ENCODE peak calls at places on chromosomes 13 and 19, in ten cellular contexts. One of them, this sample, is unnamed.

GRCh38 chr13:68759617-68760016 is 1348.0 kb upstream of the ATXN8OS start:
- DNase-seq in ELF-1: no peak
- DNase-seq in activated naive CD4-positive, alpha-beta T cell treated with Interleukin-2 at 50 U/mL for 16 hours: no peak
- DNase-seq in neuronal stem cell: no peak
- DNase-seq in heart right ventricle: no peak
- DNase-seq in GOT3: no peak
- DNase-seq in NCI-H1048: no peak
- DNase-seq in HTR-8/SVneo: no peak
- DNase-seq in left ventricle myocardium inferior: no peak
- DNase-seq in stimulated activated CD4-positive, alpha-beta T cell treated with anti-CD3 and anti-CD28 coated beads, Interleukin-15, amount 100 ng/mL, for 1 hour: no peak
- DNase-seq in this sample: no peak

GRCh38 chr13:21137696-21138095 is 38.7 kb downstream of the SKA3 start:
- DNase-seq in heart right ventricle: no peak
- DNase-seq in activated naive CD4-positive, alpha-beta T cell treated with Interleukin-2 at 50 U/mL for 16 hours: no peak
- DNase-seq in HTR-8/SVneo: no peak
- DNase-seq in stimulated activated CD4-positive, alpha-beta T cell treated with anti-CD3 and anti-CD28 coated beads, Interleukin-15, amount 100 ng/mL, for 1 hour: no peak
- DNase-seq in GOT3: no peak
- DNase-seq in NCI-H1048: no peak
- DNase-seq in left ventricle myocardium inferior: no peak
- DNase-seq in ELF-1: no peak
- DNase-seq in neuronal stem cell: no peak
- DNase-seq in this sample: no peak

GRCh38 chr13:50133277-50133953 is 118.2 kb downstream of the KCNRG start:
- DNase-seq in heart right ventricle: no peak
- DNase-seq in HTR-8/SVneo: no peak
- DNase-seq in ELF-1: peak
- DNase-seq in GOT3: no peak
- DNase-seq in activated naive CD4-positive, alpha-beta T cell treated with Interleukin-2 at 50 U/mL for 16 hours: no peak
- DNase-seq in neuronal stem cell: peak
- DNase-seq in left ventricle myocardium inferior: no peak
- DNase-seq in NCI-H1048: no peak
- DNase-seq in stimulated activated CD4-positive, alpha-beta T cell treated with anti-CD3 and anti-CD28 coated beads, Interleukin-15, amount 100 ng/mL, for 1 hour: no peak
- DNase-seq in this sample: no peak

GRCh38 chr19:4732680-4733114 is 9.1 kb upstream of the DPP9 start:
- DNase-seq in stimulated activated CD4-positive, alpha-beta T cell treated with anti-CD3 and anti-CD28 coated beads, Interleukin-15, amount 100 ng/mL, for 1 hour: no peak
- DNase-seq in heart right ventricle: no peak
- DNase-seq in neuronal stem cell: peak
- DNase-seq in GOT3: no peak
- DNase-seq in ELF-1: peak
- DNase-seq in NCI-H1048: peak
- DNase-seq in HTR-8/SVneo: peak
- DNase-seq in left ventricle myocardium inferior: peak
- DNase-seq in activated naive CD4-positive, alpha-beta T cell treated with Interleukin-2 at 50 U/mL for 16 hours: peak
- DNase-seq in this sample: peak

GRCh38 chr19:18794029-18794313 is 2.9 kb upstream of the COMP start:
- DNase-seq in heart right ventricle: no peak
- DNase-seq in NCI-H1048: no peak
- DNase-seq in left ventricle myocardium inferior: no peak
- DNase-seq in ELF-1: no peak
- DNase-seq in GOT3: no peak
- DNase-seq in neuronal stem cell: no peak
- DNase-seq in HTR-8/SVneo: no peak
- DNase-seq in stimulated activated CD4-positive, alpha-beta T cell treated with anti-CD3 and anti-CD28 coated beads, Interleukin-15, amount 100 ng/mL, for 1 hour: no peak
- DNase-seq in activated naive CD4-positive, alpha-beta T cell treated with Interleukin-2 at 50 U/mL for 16 hours: no peak
- DNase-seq in this sample: no peak

GRCh38 chr19:7267792-7268736 is 26.1 kb downstream of the INSR start:
- DNase-seq in ELF-1: no peak
- DNase-seq in stimulated activated CD4-positive, alpha-beta T cell treated with anti-CD3 and anti-CD28 coated beads, Interleukin-15, amount 100 ng/mL, for 1 hour: no peak
- DNase-seq in heart right ventricle: no peak
- DNase-seq in activated naive CD4-positive, alpha-beta T cell treated with Interleukin-2 at 50 U/mL for 16 hours: no peak
- DNase-seq in left ventricle myocardium inferior: no peak
- DNase-seq in NCI-H1048: no peak
- DNase-seq in HTR-8/SVneo: no peak
- DNase-seq in GOT3: no peak
- DNase-seq in neuronal stem cell: no peak
- DNase-seq in this sample: no peak

GRCh38 chr13:67763316-67763715 is 533.2 kb upstream of the PCDH9 start:
- DNase-seq in stimulated activated CD4-positive, alpha-beta T cell treated with anti-CD3 and anti-CD28 coated beads, Interleukin-15, amount 100 ng/mL, for 1 hour: no peak
- DNase-seq in HTR-8/SVneo: no peak
- DNase-seq in heart right ventricle: no peak
- DNase-seq in ELF-1: no peak
- DNase-seq in left ventricle myocardium inferior: no peak
- DNase-seq in GOT3: no peak
- DNase-seq in NCI-H1048: no peak
- DNase-seq in neuronal stem cell: no peak
- DNase-seq in activated naive CD4-positive, alpha-beta T cell treated with Interleukin-2 at 50 U/mL for 16 hours: no peak
- DNase-seq in this sample: no peak

GRCh38 chr13:39765801-39766463 is 110.5 kb downstream of the COG6 start:
- DNase-seq in heart right ventricle: peak
- DNase-seq in stimulated activated CD4-positive, alpha-beta T cell treated with anti-CD3 and anti-CD28 coated beads, Interleukin-15, amount 100 ng/mL, for 1 hour: no peak
- DNase-seq in NCI-H1048: no peak
- DNase-seq in ELF-1: peak
- DNase-seq in HTR-8/SVneo: no peak
- DNase-seq in neuronal stem cell: no peak
- DNase-seq in left ventricle myocardium inferior: peak
- DNase-seq in activated naive CD4-positive, alpha-beta T cell treated with Interleukin-2 at 50 U/mL for 16 hours: peak
- DNase-seq in GOT3: no peak
- DNase-seq in this sample: no peak

GRCh38 chr13:51632643-51633357 is 48.5 kb downstream of the WDFY2 start:
- DNase-seq in NCI-H1048: no peak
- DNase-seq in stimulated activated CD4-positive, alpha-beta T cell treated with anti-CD3 and anti-CD28 coated beads, Interleukin-15, amount 100 ng/mL, for 1 hour: no peak
- DNase-seq in HTR-8/SVneo: no peak
- DNase-seq in left ventricle myocardium inferior: no peak
- DNase-seq in heart right ventricle: no peak
- DNase-seq in ELF-1: peak
- DNase-seq in GOT3: no peak
- DNase-seq in activated naive CD4-positive, alpha-beta T cell treated with Interleukin-2 at 50 U/mL for 16 hours: no peak
- DNase-seq in neuronal stem cell: peak
- DNase-seq in this sample: no peak

GRCh38 chr13:24043590-24044350 is 116.8 kb upstream of the SPATA13 start:
- DNase-seq in activated naive CD4-positive, alpha-beta T cell treated with Interleukin-2 at 50 U/mL for 16 hours: no peak
- DNase-seq in neuronal stem cell: no peak
- DNase-seq in stimulated activated CD4-positive, alpha-beta T cell treated with anti-CD3 and anti-CD28 coated beads, Interleukin-15, amount 100 ng/mL, for 1 hour: no peak
- DNase-seq in HTR-8/SVneo: no peak
- DNase-seq in GOT3: no peak
- DNase-seq in NCI-H1048: no peak
- DNase-seq in ELF-1: peak
- DNase-seq in heart right ventricle: no peak
- DNase-seq in left ventricle myocardium inferior: no peak
- DNase-seq in this sample: no peak

GRCh38 chr13:99314640-99315176 is 7.5 kb upstream of the GPR183 start:
- DNase-seq in NCI-H1048: no peak
- DNase-seq in neuronal stem cell: no peak
- DNase-seq in GOT3: no peak
- DNase-seq in ELF-1: no peak
- DNase-seq in stimulated activated CD4-positive, alpha-beta T cell treated with anti-CD3 and anti-CD28 coated beads, Interleukin-15, amount 100 ng/mL, for 1 hour: no peak
- DNase-seq in HTR-8/SVneo: peak
- DNase-seq in heart right ventricle: no peak
- DNase-seq in left ventricle myocardium inferior: no peak
- DNase-seq in activated naive CD4-positive, alpha-beta T cell treated with Interleukin-2 at 50 U/mL for 16 hours: peak
- DNase-seq in this sample: peak

GRCh38 chr19:18697680-18698079 is 14.2 kb downstream of the CRTC1 start:
- DNase-seq in activated naive CD4-positive, alpha-beta T cell treated with Interleukin-2 at 50 U/mL for 16 hours: no peak
- DNase-seq in ELF-1: no peak
- DNase-seq in left ventricle myocardium inferior: peak
- DNase-seq in HTR-8/SVneo: no peak
- DNase-seq in stimulated activated CD4-positive, alpha-beta T cell treated with anti-CD3 and anti-CD28 coated beads, Interleukin-15, amount 100 ng/mL, for 1 hour: no peak
- DNase-seq in heart right ventricle: no peak
- DNase-seq in NCI-H1048: no peak
- DNase-seq in GOT3: no peak
- DNase-seq in neuronal stem cell: no peak
- DNase-seq in this sample: no peak

GRCh38 chr19:13085673-13086072 is 17.0 kb downstream of the LYL1 start:
- DNase-seq in HTR-8/SVneo: no peak
- DNase-seq in ELF-1: no peak
- DNase-seq in NCI-H1048: no peak
- DNase-seq in left ventricle myocardium inferior: no peak
- DNase-seq in activated naive CD4-positive, alpha-beta T cell treated with Interleukin-2 at 50 U/mL for 16 hours: no peak
- DNase-seq in neuronal stem cell: no peak
- DNase-seq in heart right ventricle: no peak
- DNase-seq in GOT3: no peak
- DNase-seq in stimulated activated CD4-positive, alpha-beta T cell treated with anti-CD3 and anti-CD28 coated beads, Interleukin-15, amount 100 ng/mL, for 1 hour: no peak
- DNase-seq in this sample: no peak

This sample was measured in activated T-helper 9 cell treated with anti-CD3 and anti-CD28 coated beads, Interleukin-2, amount 50 U/mL, for 16 hours.